ENCODE peak calls at places on chromosomes 12 and 14, in nine cellular contexts. One of them, this sample, is unnamed.

GRCh38 chr14:60753264-60754126 is 18.9 kb downstream of the MNAT1 start:
- DNase-seq in transverse colon: peak; percentile 8
- DNase-seq in HepG2: no peak
- DNase-seq in A549: no peak
- DNase-seq in SK-N-SH: no peak
- DNase-seq in stomach: no peak
- DNase-seq in sigmoid colon: no peak
- DNase-seq in upper lobe of left lung: peak; percentile 31
- DNase-seq in K562: no peak
- DNase-seq in this sample: no peak

GRCh38 chr12:132210223-132211055 is 66.2 kb downstream of the NOC4L start:
- DNase-seq in A549: no peak
- DNase-seq in sigmoid colon: no peak
- DNase-seq in SK-N-SH: no peak
- DNase-seq in stomach: no peak
- DNase-seq in transverse colon: no peak
- DNase-seq in upper lobe of left lung: no peak
- DNase-seq in K562: no peak
- DNase-seq in HepG2: no peak
- DNase-seq in this sample: no peak

GRCh38 chr12:79482323-79482722 is 208.4 kb downstream of the PAWR start:
- DNase-seq in transverse colon: no peak
- DNase-seq in HepG2: no peak
- DNase-seq in upper lobe of left lung: no peak
- DNase-seq in sigmoid colon: no peak
- DNase-seq in stomach: no peak
- DNase-seq in K562: no peak
- DNase-seq in SK-N-SH: no peak
- DNase-seq in A549: no peak
- DNase-seq in this sample: no peak

GRCh38 chr12:64457466-64457865 is 5.5 kb downstream of the TBK1 start:
- DNase-seq in stomach: no peak
- DNase-seq in upper lobe of left lung: no peak
- DNase-seq in sigmoid colon: no peak
- DNase-seq in K562: no peak
- DNase-seq in transverse colon: no peak
- DNase-seq in SK-N-SH: no peak
- DNase-seq in A549: no peak
- DNase-seq in HepG2: no peak
- DNase-seq in this sample: no peak

GRCh38 chr12:62995097-62995496 is 60.1 kb upstream of the PPM1H start:
- DNase-seq in HepG2: no peak
- DNase-seq in stomach: no peak
- DNase-seq in sigmoid colon: no peak
- DNase-seq in A549: no peak
- DNase-seq in SK-N-SH: no peak
- DNase-seq in transverse colon: no peak
- DNase-seq in upper lobe of left lung: no peak
- DNase-seq in K562: no peak
- DNase-seq in this sample: no peak

GRCh38 chr14:20435454-20436362 is at the start of gene KLHL33:
- DNase-seq in HepG2: no peak
- DNase-seq in upper lobe of left lung: no peak
- DNase-seq in K562: no peak
- DNase-seq in sigmoid colon: no peak
- DNase-seq in transverse colon: no peak
- DNase-seq in stomach: no peak
- DNase-seq in SK-N-SH: no peak
- DNase-seq in A549: no peak
- DNase-seq in this sample: no peak

GRCh38 chr14:71361335-71361734 is 454.1 kb downstream of the PCNX1 start:
- DNase-seq in upper lobe of left lung: no peak
- DNase-seq in HepG2: peak; percentile 40
- DNase-seq in K562: peak; percentile 38
- DNase-seq in sigmoid colon: no peak
- DNase-seq in transverse colon: no peak
- DNase-seq in SK-N-SH: no peak
- DNase-seq in A549: no peak
- DNase-seq in stomach: no peak
- DNase-seq in this sample: no peak

GRCh38 chr12:65532162-65532561 is 253.7 kb downstream of the MSRB3 start:
- DNase-seq in sigmoid colon: no peak
- DNase-seq in K562: no peak
- DNase-seq in HepG2: no peak
- DNase-seq in A549: no peak
- DNase-seq in SK-N-SH: no peak
- DNase-seq in upper lobe of left lung: no peak
- DNase-seq in stomach: no peak
- DNase-seq in transverse colon: no peak
- DNase-seq in this sample: no peak

GRCh38 chr12:51974646-51975045 is 23.1 kb downstream of the ACVR1B start:
- DNase-seq in transverse colon: no peak
- DNase-seq in upper lobe of left lung: no peak
- DNase-seq in A549: no peak
- DNase-seq in stomach: no peak
- DNase-seq in HepG2: no peak
- DNase-seq in K562: no peak
- DNase-seq in SK-N-SH: no peak
- DNase-seq in sigmoid colon: no peak
- DNase-seq in this sample: no peak

GRCh38 chr12:66594688-66595087 is 84.2 kb downstream of the GRIP1 start:
- DNase-seq in upper lobe of left lung: no peak
- DNase-seq in A549: no peak
- DNase-seq in HepG2: no peak
- DNase-seq in SK-N-SH: no peak
- DNase-seq in transverse colon: no peak
- DNase-seq in sigmoid colon: no peak
- DNase-seq in K562: no peak
- DNase-seq in stomach: no peak
- DNase-seq in this sample: no peak

GRCh38 chr12:116039081-116039480 is 238.4 kb downstream of the MED13L start:
- DNase-seq in K562: no peak
- DNase-seq in HepG2: no peak
- DNase-seq in sigmoid colon: no peak
- DNase-seq in stomach: no peak
- DNase-seq in transverse colon: no peak
- DNase-seq in upper lobe of left lung: no peak
- DNase-seq in A549: no peak
- DNase-seq in SK-N-SH: no peak
- DNase-seq in this sample: no peak

GRCh38 chr12:3135522-3136461 is 58.6 kb downstream of the TSPAN9 start:
- DNase-seq in A549: peak; percentile 83
- DNase-seq in stomach: no peak
- DNase-seq in sigmoid colon: no peak
- DNase-seq in upper lobe of left lung: no peak
- DNase-seq in SK-N-SH: peak; percentile 90
- DNase-seq in K562: peak; percentile 75
- DNase-seq in HepG2: peak; percentile 73
- DNase-seq in transverse colon: peak; percentile 23
- DNase-seq in this sample: no peak

GRCh38 chr12:100688451-100688864 is 106.1 kb upstream of the ANO4 start:
- DNase-seq in sigmoid colon: no peak
- DNase-seq in transverse colon: no peak
- DNase-seq in SK-N-SH: no peak
- DNase-seq in stomach: no peak
- DNase-seq in K562: no peak
- DNase-seq in HepG2: no peak
- DNase-seq in upper lobe of left lung: no peak
- DNase-seq in A549: no peak
- DNase-seq in this sample: no peak

GRCh38 chr14:23095196-23096108 is at the start of gene C14orf119:
- DNase-seq in A549: peak; percentile 98
- DNase-seq in SK-N-SH: peak; percentile 97
- DNase-seq in upper lobe of left lung: peak; percentile 99
- DNase-seq in K562: peak; percentile 88
- DNase-seq in HepG2: peak; percentile 100
- DNase-seq in sigmoid colon: peak; percentile 100
- DNase-seq in stomach: peak; percentile 100
- DNase-seq in transverse colon: peak; percentile 100
- DNase-seq in this sample: no peak

GRCh38 chr14:90198541-90198940 is 57.8 kb upstream of the PSMC1 start:
- DNase-seq in upper lobe of left lung: no peak
- DNase-seq in A549: no peak
- DNase-seq in HepG2: no peak
- DNase-seq in stomach: no peak
- DNase-seq in transverse colon: no peak
- DNase-seq in sigmoid colon: no peak
- DNase-seq in SK-N-SH: no peak
- DNase-seq in K562: no peak
- DNase-seq in this sample: no peak

GRCh38 chr12:10641735-10642500 is 28.5 kb upstream of the MAGOHB start:
- DNase-seq in A549: no peak
- DNase-seq in sigmoid colon: no peak
- DNase-seq in HepG2: no peak
- DNase-seq in K562: no peak
- DNase-seq in transverse colon: peak; percentile 49
- DNase-seq in upper lobe of left lung: no peak
- DNase-seq in SK-N-SH: no peak
- DNase-seq in stomach: no peak
- DNase-seq in this sample: no peak

GRCh38 chr14:64040044-64040443 is 187.2 kb downstream of the SYNE2 start:
- DNase-seq in upper lobe of left lung: no peak
- DNase-seq in A549: peak; percentile 13
- DNase-seq in transverse colon: no peak
- DNase-seq in SK-N-SH: no peak
- DNase-seq in HepG2: no peak
- DNase-seq in stomach: no peak
- DNase-seq in K562: no peak
- DNase-seq in sigmoid colon: no peak
- DNase-seq in this sample: no peak
- TF ChIP-seq EP300 in upper lobe of left lung: no peak
- TF ChIP-seq EP300 in A549: no peak
- TF ChIP-seq EP300 in transverse colon: no peak
- TF ChIP-seq EP300 in SK-N-SH: no peak
- TF ChIP-seq EP300 in HepG2: no peak
- TF ChIP-seq EP300 in stomach: no peak
- TF ChIP-seq EP300 in K562: no peak
- TF ChIP-seq EP300 in sigmoid colon: no peak
- TF ChIP-seq EP300 in this sample: no peak

DNA sequence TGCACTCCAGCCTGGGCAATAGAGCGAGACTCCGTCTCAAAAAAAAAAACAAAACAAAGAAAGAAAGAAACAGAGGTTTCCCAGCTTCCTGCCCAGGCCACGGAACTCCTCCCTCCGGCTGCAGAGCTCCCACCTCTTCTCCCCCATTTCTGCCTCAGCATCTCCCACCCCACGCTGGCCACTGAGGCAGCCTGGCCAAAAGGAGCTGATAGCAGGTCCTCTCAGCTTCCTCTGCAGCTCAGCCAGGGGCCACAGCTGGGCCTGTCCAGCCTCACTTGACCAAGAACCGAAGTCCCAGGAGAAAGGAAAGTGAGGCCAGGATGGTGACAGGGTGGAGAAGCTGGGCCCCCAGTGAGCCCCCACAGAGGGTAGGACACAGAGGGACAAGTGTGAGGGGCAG is 33.4 kb upstream of the CD9 start:
- DNase-seq in HepG2: no peak
- DNase-seq in transverse colon: no peak
- DNase-seq in A549: no peak
- DNase-seq in SK-N-SH: no peak
- DNase-seq in K562: no peak
- DNase-seq in upper lobe of left lung: no peak
- DNase-seq in stomach: no peak
- DNase-seq in sigmoid colon: no peak
- DNase-seq in this sample: no peak
- H3K4me3 ChIP-seq in HepG2: no peak overlapping the region
- H3K4me3 ChIP-seq in transverse colon: no peak overlapping the region
- H3K4me3 ChIP-seq in A549: no peak overlapping the region
- H3K4me3 ChIP-seq in SK-N-SH: no peak overlapping the region
- H3K4me3 ChIP-seq in K562: no peak overlapping the region
- H3K4me3 ChIP-seq in upper lobe of left lung: no peak overlapping the region
- H3K4me3 ChIP-seq in stomach: no peak overlapping the region
- H3K4me3 ChIP-seq in sigmoid colon: no peak overlapping the region
- H3K4me3 ChIP-seq in this sample: no peak overlapping the region

GRCh38 chr12:29103539-29103974 is 45.5 kb upstream of the FAR2 start:
- DNase-seq in transverse colon: peak; percentile 11
- DNase-seq in SK-N-SH: no peak
- DNase-seq in stomach: no peak
- DNase-seq in A549: no peak
- DNase-seq in upper lobe of left lung: peak; percentile 22
- DNase-seq in K562: no peak
- DNase-seq in HepG2: no peak
- DNase-seq in sigmoid colon: no peak
- DNase-seq in this sample: no peak

GRCh38 chr12:29104495-29104894 is 44.6 kb upstream of the FAR2 start:
- DNase-seq in K562: no peak
- DNase-seq in transverse colon: no peak
- DNase-seq in sigmoid colon: no peak
- DNase-seq in A549: no peak
- DNase-seq in upper lobe of left lung: no peak
- DNase-seq in HepG2: no peak
- DNase-seq in SK-N-SH: no peak
- DNase-seq in stomach: no peak
- DNase-seq in this sample: no peak

GRCh38 chr12:29102739-29103138 is 46.3 kb upstream of the FAR2 start:
- DNase-seq in K562: no peak
- DNase-seq in A549: no peak
- DNase-seq in sigmoid colon: no peak
- DNase-seq in SK-N-SH: no peak
- DNase-seq in HepG2: no peak
- DNase-seq in stomach: no peak
- DNase-seq in upper lobe of left lung: no peak
- DNase-seq in transverse colon: no peak
- DNase-seq in this sample: no peak
- H3K27ac ChIP-seq in K562: no peak overlapping the region
- H3K27ac ChIP-seq in A549: no peak overlapping the region
- H3K27ac ChIP-seq in sigmoid colon: no peak overlapping the region
- H3K27ac ChIP-seq in SK-N-SH: no peak overlapping the region
- H3K27ac ChIP-seq in HepG2: no peak overlapping the region
- H3K27ac ChIP-seq in stomach: no peak overlapping the region
- H3K27ac ChIP-seq in upper lobe of left lung: peak overlapping the region; percentile 1
- H3K27ac ChIP-seq in transverse colon: peak overlapping the region; percentile 30
- H3K27ac ChIP-seq in this sample: no peak overlapping the region

GRCh38 chr12:1470051-1470450 is 124.3 kb downstream of the FBXL14 start:
- DNase-seq in stomach: no peak
- DNase-seq in sigmoid colon: no peak
- DNase-seq in SK-N-SH: no peak
- DNase-seq in transverse colon: no peak
- DNase-seq in K562: no peak
- DNase-seq in upper lobe of left lung: no peak
- DNase-seq in A549: no peak
- DNase-seq in HepG2: no peak
- DNase-seq in this sample: no peak

GRCh38 chr12:1473418-1473817 is 121.0 kb downstream of the FBXL14 start:
- DNase-seq in sigmoid colon: no peak
- DNase-seq in stomach: no peak
- DNase-seq in upper lobe of left lung: no peak
- DNase-seq in transverse colon: peak; percentile 29
- DNase-seq in HepG2: no peak
- DNase-seq in K562: no peak
- DNase-seq in SK-N-SH: no peak
- DNase-seq in A549: no peak
- DNase-seq in this sample: no peak

GRCh38 chr12:1474059-1474537 is 120.3 kb downstream of the FBXL14 start:
- DNase-seq in A549: peak; percentile 30
- DNase-seq in K562: no peak
- DNase-seq in SK-N-SH: no peak
- DNase-seq in transverse colon: no peak
- DNase-seq in upper lobe of left lung: no peak
- DNase-seq in sigmoid colon: no peak
- DNase-seq in stomach: no peak
- DNase-seq in HepG2: peak; percentile 20
- DNase-seq in this sample: no peak

GRCh38 chr12:1471224-1471623 is 123.2 kb downstream of the FBXL14 start:
- DNase-seq in upper lobe of left lung: no peak
- DNase-seq in sigmoid colon: no peak
- DNase-seq in K562: no peak
- DNase-seq in transverse colon: no peak
- DNase-seq in stomach: no peak
- DNase-seq in SK-N-SH: no peak
- DNase-seq in A549: no peak
- DNase-seq in HepG2: no peak
- DNase-seq in this sample: no peak

GRCh38 chr12:1474567-1475153 is 119.7 kb downstream of the FBXL14 start:
- DNase-seq in sigmoid colon: no peak
- DNase-seq in transverse colon: no peak
- DNase-seq in stomach: no peak
- DNase-seq in A549: no peak
- DNase-seq in K562: no peak
- DNase-seq in upper lobe of left lung: no peak
- DNase-seq in SK-N-SH: peak; percentile 31
- DNase-seq in HepG2: no peak
- DNase-seq in this sample: no peak
- TF ChIP-seq EP300 in sigmoid colon: no peak
- TF ChIP-seq EP300 in transverse colon: no peak
- TF ChIP-seq EP300 in stomach: no peak
- TF ChIP-seq EP300 in A549: no peak
- TF ChIP-seq EP300 in K562: no peak
- TF ChIP-seq EP300 in upper lobe of left lung: no peak
- TF ChIP-seq EP300 in SK-N-SH: no peak
- TF ChIP-seq EP300 in HepG2: no peak
- TF ChIP-seq EP300 in this sample: no peak

This sample was measured in ovary.